ENCODE peak calls at places on chromosomes 4 and X, in ten cellular contexts. One of them, this sample, is unnamed.

GRCh38 chrX:130173190-130173895 is 1.6 kb downstream of the RAB33A start:
- DNase-seq in astrocyte of the spinal cord: peak
- DNase-seq in GM12865: peak
- DNase-seq in hepatocyte: no peak
- DNase-seq in upper lobe of left lung: no peak
- DNase-seq in AG10803: peak
- DNase-seq in stomach: no peak
- DNase-seq in NB4: peak
- DNase-seq in dorsolateral prefrontal cortex: no peak
- DNase-seq in WERI-Rb-1: no peak
- DNase-seq in this sample: no peak

GRCh38 chr4:137678796-137679195 is 146.5 kb upstream of the PCDH18 start:
- DNase-seq in stomach: no peak
- DNase-seq in hepatocyte: no peak
- DNase-seq in WERI-Rb-1: no peak
- DNase-seq in upper lobe of left lung: no peak
- DNase-seq in NB4: peak
- DNase-seq in astrocyte of the spinal cord: peak
- DNase-seq in GM12865: no peak
- DNase-seq in dorsolateral prefrontal cortex: no peak
- DNase-seq in AG10803: peak
- DNase-seq in this sample: no peak

GRCh38 chr4:76747613-76748012 is 150.3 kb downstream of the SOWAHB start:
- DNase-seq in upper lobe of left lung: no peak
- DNase-seq in NB4: no peak
- DNase-seq in stomach: no peak
- DNase-seq in dorsolateral prefrontal cortex: no peak
- DNase-seq in GM12865: no peak
- DNase-seq in astrocyte of the spinal cord: no peak
- DNase-seq in hepatocyte: no peak
- DNase-seq in WERI-Rb-1: no peak
- DNase-seq in AG10803: peak
- DNase-seq in this sample: no peak

GRCh38 chr4:73901031-73901430 is 31.8 kb downstream of the CXCL1 start:
- DNase-seq in dorsolateral prefrontal cortex: no peak
- DNase-seq in GM12865: no peak
- DNase-seq in hepatocyte: no peak
- DNase-seq in upper lobe of left lung: no peak
- DNase-seq in stomach: no peak
- DNase-seq in NB4: no peak
- DNase-seq in AG10803: peak
- DNase-seq in WERI-Rb-1: no peak
- DNase-seq in astrocyte of the spinal cord: peak
- DNase-seq in this sample: no peak

GRCh38 chr4:30754021-30754420 is 33.9 kb downstream of the PCDH7 start:
- DNase-seq in stomach: no peak
- DNase-seq in dorsolateral prefrontal cortex: no peak
- DNase-seq in GM12865: no peak
- DNase-seq in upper lobe of left lung: no peak
- DNase-seq in WERI-Rb-1: no peak
- DNase-seq in AG10803: no peak
- DNase-seq in astrocyte of the spinal cord: peak
- DNase-seq in hepatocyte: peak
- DNase-seq in NB4: no peak
- DNase-seq in this sample: no peak

GRCh38 chr4:25970241-25970675 is 56.2 kb downstream of the SMIM20 start:
- DNase-seq in stomach: no peak
- DNase-seq in NB4: peak
- DNase-seq in GM12865: peak
- DNase-seq in astrocyte of the spinal cord: peak
- DNase-seq in hepatocyte: no peak
- DNase-seq in upper lobe of left lung: no peak
- DNase-seq in dorsolateral prefrontal cortex: no peak
- DNase-seq in WERI-Rb-1: no peak
- DNase-seq in AG10803: peak
- DNase-seq in this sample: no peak

GRCh38 chr4:139934786-139935330 is 219.1 kb downstream of the MAML3 start:
- DNase-seq in astrocyte of the spinal cord: no peak
- DNase-seq in GM12865: no peak
- DNase-seq in dorsolateral prefrontal cortex: no peak
- DNase-seq in stomach: no peak
- DNase-seq in hepatocyte: no peak
- DNase-seq in AG10803: no peak
- DNase-seq in upper lobe of left lung: no peak
- DNase-seq in NB4: no peak
- DNase-seq in WERI-Rb-1: no peak
- DNase-seq in this sample: no peak

GRCh38 chr4:140004580-140005314 is 149.2 kb downstream of the MAML3 start:
- DNase-seq in NB4: no peak
- DNase-seq in GM12865: no peak
- DNase-seq in astrocyte of the spinal cord: peak
- DNase-seq in hepatocyte: peak
- DNase-seq in stomach: peak
- DNase-seq in WERI-Rb-1: peak
- DNase-seq in upper lobe of left lung: peak
- DNase-seq in AG10803: peak
- DNase-seq in dorsolateral prefrontal cortex: peak
- DNase-seq in this sample: no peak

GRCh38 chrX:153766871-153767673 is 3.0 kb downstream of the PLXNB3 start:
- DNase-seq in AG10803: no peak
- DNase-seq in WERI-Rb-1: peak
- DNase-seq in stomach: no peak
- DNase-seq in astrocyte of the spinal cord: no peak
- DNase-seq in NB4: no peak
- DNase-seq in GM12865: peak
- DNase-seq in upper lobe of left lung: peak
- DNase-seq in hepatocyte: no peak
- DNase-seq in dorsolateral prefrontal cortex: peak
- DNase-seq in this sample: no peak

GRCh38 chrX:153766098-153766817 is 2.2 kb downstream of the PLXNB3 start:
- DNase-seq in upper lobe of left lung: peak
- DNase-seq in stomach: no peak
- DNase-seq in NB4: peak
- DNase-seq in hepatocyte: peak
- DNase-seq in dorsolateral prefrontal cortex: peak
- DNase-seq in WERI-Rb-1: peak
- DNase-seq in astrocyte of the spinal cord: peak
- DNase-seq in GM12865: peak
- DNase-seq in AG10803: peak
- DNase-seq in this sample: peak

GRCh38 chrX:153764786-153765137 is 713 bp downstream of the PLXNB3 start:
- DNase-seq in GM12865: no peak
- DNase-seq in upper lobe of left lung: peak
- DNase-seq in stomach: no peak
- DNase-seq in AG10803: no peak
- DNase-seq in WERI-Rb-1: no peak
- DNase-seq in NB4: no peak
- DNase-seq in astrocyte of the spinal cord: no peak
- DNase-seq in dorsolateral prefrontal cortex: no peak
- DNase-seq in hepatocyte: no peak
- DNase-seq in this sample: no peak

GRCh38 chrX:153763989-153764755 is at the start of gene PLXNB3:
- DNase-seq in WERI-Rb-1: peak
- DNase-seq in astrocyte of the spinal cord: peak
- DNase-seq in stomach: peak
- DNase-seq in AG10803: peak
- DNase-seq in NB4: peak
- DNase-seq in hepatocyte: peak
- DNase-seq in upper lobe of left lung: peak
- DNase-seq in GM12865: peak
- DNase-seq in dorsolateral prefrontal cortex: peak
- DNase-seq in this sample: peak

DNA sequence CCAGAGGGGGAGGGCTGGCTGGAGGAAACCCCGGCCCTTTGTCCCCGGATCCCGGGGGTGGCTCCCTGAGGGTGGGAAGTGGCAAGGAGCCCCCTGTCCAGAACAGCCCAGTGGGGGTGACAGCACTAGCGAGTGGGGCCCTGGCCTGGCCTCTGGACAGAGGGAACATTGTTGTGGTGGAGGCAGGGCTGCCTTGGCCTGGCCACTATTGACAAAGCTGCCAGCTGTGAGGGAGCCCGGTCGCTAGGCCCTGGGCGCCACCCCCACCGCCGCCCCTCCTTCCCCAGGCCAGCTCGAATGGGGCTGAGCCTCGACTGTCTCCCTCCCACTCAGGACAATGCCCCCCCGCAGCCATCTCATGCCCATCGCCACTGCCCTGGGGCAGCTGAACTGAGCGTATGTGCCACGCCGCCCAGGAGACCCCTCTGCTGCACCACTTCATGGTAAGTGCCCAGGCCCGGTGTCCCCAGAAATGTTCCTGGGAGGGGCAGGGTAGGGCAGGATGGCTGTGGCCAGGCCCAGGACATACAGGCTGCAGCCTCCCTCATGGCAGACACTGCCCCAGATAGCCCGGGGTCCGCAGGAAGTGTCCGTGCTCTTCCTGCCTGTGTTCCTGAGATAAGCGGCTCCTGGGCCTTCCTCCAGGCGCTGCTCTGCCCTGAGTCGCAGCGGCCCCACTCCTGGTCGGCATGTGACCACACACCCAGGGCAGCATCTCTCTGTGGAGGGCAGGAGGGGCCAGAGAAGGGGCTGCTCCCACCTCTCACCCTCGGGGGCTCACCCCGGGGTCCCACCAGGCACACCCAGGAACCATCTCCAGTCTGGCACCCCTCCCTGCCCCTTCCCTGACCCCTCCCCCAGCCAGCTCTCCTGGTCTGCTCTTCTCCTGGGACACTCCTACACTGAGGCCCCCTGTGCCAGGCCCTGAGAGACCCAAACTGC is 1.4 kb downstream of the PLXNB3 start:
- DNase-seq in NB4: no peak
- DNase-seq in dorsolateral prefrontal cortex: peak
- DNase-seq in AG10803: no peak
- DNase-seq in astrocyte of the spinal cord: no peak
- DNase-seq in GM12865: peak
- DNase-seq in WERI-Rb-1: peak
- DNase-seq in stomach: no peak
- DNase-seq in upper lobe of left lung: peak
- DNase-seq in hepatocyte: no peak
- DNase-seq in this sample: no peak
- H3K4me3 ChIP-seq in NB4: no peak
- H3K4me3 ChIP-seq in dorsolateral prefrontal cortex: peak
- H3K4me3 ChIP-seq in AG10803: peak
- H3K4me3 ChIP-seq in astrocyte of the spinal cord: peak
- H3K4me3 ChIP-seq in GM12865: no peak
- H3K4me3 ChIP-seq in WERI-Rb-1: no peak
- H3K4me3 ChIP-seq in stomach: peak
- H3K4me3 ChIP-seq in upper lobe of left lung: no peak
- H3K4me3 ChIP-seq in hepatocyte: no peak
- H3K4me3 ChIP-seq in this sample: no peak

DNA sequence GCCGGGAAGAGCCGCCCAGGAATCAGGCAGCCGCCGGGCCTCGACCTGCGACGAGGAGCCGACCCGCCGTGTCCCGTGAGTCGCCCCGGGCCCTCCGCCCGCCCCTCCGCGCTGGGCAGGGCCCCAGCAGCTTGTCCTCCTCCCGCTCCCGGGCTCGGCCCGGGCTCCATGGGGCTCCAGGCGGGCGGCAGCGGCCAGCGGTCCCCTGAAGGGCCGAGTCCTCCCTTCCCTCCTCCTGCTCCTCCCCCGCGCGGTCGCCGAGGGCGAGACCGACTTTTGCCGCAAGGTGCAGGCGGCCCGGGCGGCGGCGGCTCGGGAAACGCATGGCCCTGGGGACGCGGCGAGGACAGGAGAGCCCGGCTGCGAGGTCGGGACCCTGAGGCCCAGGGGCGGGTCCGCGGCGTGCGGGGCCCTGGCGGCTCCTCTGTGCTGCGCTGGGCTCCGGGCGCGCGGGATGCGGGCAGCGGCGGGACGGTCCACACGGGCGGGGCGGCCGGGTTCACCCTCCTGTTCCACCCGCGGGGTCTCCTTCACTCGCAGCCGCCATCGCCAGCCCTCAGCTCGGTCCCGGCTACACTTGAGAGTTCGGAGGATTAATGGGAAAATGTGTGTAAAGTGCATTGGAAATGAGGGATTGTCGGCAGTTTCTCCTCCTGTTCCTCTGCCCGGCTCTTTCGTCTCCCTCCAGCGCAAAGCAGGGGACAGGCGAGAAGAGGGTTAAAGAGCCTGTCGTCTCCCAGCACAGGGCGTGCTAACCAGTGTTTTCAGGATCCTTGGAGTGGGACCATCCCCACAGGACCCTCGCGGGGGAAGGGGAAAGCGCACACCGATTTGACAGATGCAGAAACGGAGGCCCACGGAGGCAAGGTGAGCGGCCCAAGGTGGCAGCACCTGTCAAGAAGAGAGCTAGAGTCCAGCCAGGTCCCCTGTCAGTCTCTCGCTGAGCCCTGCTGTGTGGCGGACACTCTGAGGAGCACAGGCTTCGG is 16.6 kb upstream of the ZNF718 start:
- DNase-seq in NB4: no peak
- DNase-seq in stomach: no peak
- DNase-seq in dorsolateral prefrontal cortex: no peak
- DNase-seq in WERI-Rb-1: peak
- DNase-seq in astrocyte of the spinal cord: no peak
- DNase-seq in AG10803: no peak
- DNase-seq in upper lobe of left lung: peak
- DNase-seq in hepatocyte: peak
- DNase-seq in GM12865: no peak
- DNase-seq in this sample: no peak
- H3K4me3 ChIP-seq in NB4: no peak
- H3K4me3 ChIP-seq in stomach: peak
- H3K4me3 ChIP-seq in dorsolateral prefrontal cortex: peak
- H3K4me3 ChIP-seq in WERI-Rb-1: peak
- H3K4me3 ChIP-seq in astrocyte of the spinal cord: no peak
- H3K4me3 ChIP-seq in AG10803: no peak
- H3K4me3 ChIP-seq in upper lobe of left lung: no peak
- H3K4me3 ChIP-seq in hepatocyte: no peak
- H3K4me3 ChIP-seq in GM12865: no peak
- H3K4me3 ChIP-seq in this sample: no peak

GRCh38 chr4:113145147-113145518 is 95.7 kb downstream of the ANK2 start:
- DNase-seq in upper lobe of left lung: no peak
- DNase-seq in NB4: no peak
- DNase-seq in stomach: no peak
- DNase-seq in GM12865: no peak
- DNase-seq in WERI-Rb-1: no peak
- DNase-seq in astrocyte of the spinal cord: no peak
- DNase-seq in hepatocyte: no peak
- DNase-seq in dorsolateral prefrontal cortex: no peak
- DNase-seq in AG10803: no peak
- DNase-seq in this sample: no peak
- H3K4me3 ChIP-seq in upper lobe of left lung: no peak
- H3K4me3 ChIP-seq in NB4: no peak
- H3K4me3 ChIP-seq in stomach: no peak
- H3K4me3 ChIP-seq in GM12865: no peak
- H3K4me3 ChIP-seq in WERI-Rb-1: no peak
- H3K4me3 ChIP-seq in astrocyte of the spinal cord: no peak
- H3K4me3 ChIP-seq in hepatocyte: no peak
- H3K4me3 ChIP-seq in dorsolateral prefrontal cortex: no peak
- H3K4me3 ChIP-seq in AG10803: no peak
- H3K4me3 ChIP-seq in this sample: no peak

DNA sequence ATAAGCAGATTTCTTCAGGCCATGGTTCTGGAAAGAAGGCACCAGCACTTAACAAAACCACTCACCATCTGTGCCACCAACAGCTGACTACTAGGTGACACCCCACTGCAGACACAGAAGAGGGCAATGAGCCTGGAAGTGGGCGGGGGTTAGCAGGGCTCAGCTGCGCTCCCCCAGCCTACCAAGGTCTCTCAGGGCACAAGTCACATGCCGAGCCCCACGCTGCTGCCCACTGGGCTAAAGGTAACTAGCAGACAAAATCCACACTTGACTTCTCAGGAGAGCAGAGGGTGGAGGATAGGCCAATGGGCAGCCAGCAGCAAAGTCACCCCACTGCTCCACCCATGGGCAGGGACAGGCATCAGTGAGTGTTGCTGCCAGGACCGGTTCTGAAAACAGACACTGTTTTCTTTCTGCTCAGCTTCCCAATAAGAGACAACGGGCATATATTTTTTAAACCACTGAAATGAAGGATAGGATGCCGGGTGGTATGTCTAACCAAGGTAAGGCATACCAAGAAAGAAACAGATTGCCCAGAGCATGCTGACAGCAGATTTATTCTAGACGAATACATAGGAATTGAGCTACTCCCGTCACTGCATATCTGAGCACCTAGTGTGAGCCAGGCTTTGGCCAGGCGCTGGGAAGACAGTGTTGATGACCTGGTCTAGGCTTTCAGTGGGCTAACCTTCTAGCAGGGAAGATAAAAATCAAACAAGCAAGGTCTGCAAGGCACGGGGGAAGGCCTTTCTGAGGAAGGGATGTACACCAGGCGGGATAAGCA is 20.1 kb downstream of the ACSL1 start:
- DNase-seq in stomach: peak
- DNase-seq in GM12865: peak
- DNase-seq in astrocyte of the spinal cord: no peak
- DNase-seq in WERI-Rb-1: peak
- DNase-seq in upper lobe of left lung: peak
- DNase-seq in AG10803: no peak
- DNase-seq in hepatocyte: peak
- DNase-seq in dorsolateral prefrontal cortex: peak
- DNase-seq in NB4: no peak
- DNase-seq in this sample: no peak
- H3K4me3 ChIP-seq in stomach: no peak
- H3K4me3 ChIP-seq in GM12865: no peak
- H3K4me3 ChIP-seq in astrocyte of the spinal cord: no peak
- H3K4me3 ChIP-seq in WERI-Rb-1: no peak
- H3K4me3 ChIP-seq in upper lobe of left lung: peak
- H3K4me3 ChIP-seq in AG10803: no peak
- H3K4me3 ChIP-seq in hepatocyte: no peak
- H3K4me3 ChIP-seq in dorsolateral prefrontal cortex: peak
- H3K4me3 ChIP-seq in NB4: no peak
- H3K4me3 ChIP-seq in this sample: no peak

This sample was measured in Jurkat, Clone E6-1.